ENCODE peak calls at places on chromosome 5, in ten cellular contexts. M, C, F, O, S, R, E, T, Y and B are unnamed samples.

GRCh38 chr5:17966636-17967402 is 332.6 kb downstream of the TAF11L14 start:
- DNase-seq in C (no peak), F (no peak), E (peak), R (no peak), T (no peak), O (no peak), M (no peak), S (no peak), Y (no peak), B (no peak)

GRCh38 chr5:10590226-10591047 is 26.6 kb downstream of the ANKRD33B start:
- DNase-seq in F (no peak), Y (no peak), M (no peak), T (no peak), C (no peak), O (no peak), E (peak), R (peak), S (no peak), B (no peak)

GRCh38 chr5:213803-214395 is 4.1 kb downstream of the CCDC127 start:
- DNase-seq in O (no peak), T (no peak), M (no peak), F (no peak), S (no peak), R (no peak), E (no peak), C (no peak), Y (no peak), B (no peak)

GRCh38 chr5:179164331-179165311 is 104.4 kb downstream of the ZNF354C start:
- DNase-seq in F (peak), M (no peak), C (no peak), E (no peak), O (no peak), Y (no peak), T (no peak), S (no peak), R (no peak), B (no peak)

GRCh38 chr5:79420248-79420647 is 93.7 kb downstream of the HOMER1 start:
- DNase-seq in Y (no peak), M (no peak), F (no peak), C (no peak), E (no peak), T (no peak), S (no peak), R (no peak), O (no peak), B (peak)

GRCh38 chr5:5421149-5421960 is 1.1 kb upstream of the ICE1 start:
- DNase-seq in C (no peak), S (no peak), E (no peak), R (peak), O (peak), M (peak), F (no peak), T (no peak), Y (peak), B (no peak)

GRCh38 chr5:173281910-173282309 is 46.3 kb downstream of the STC2 start:
- DNase-seq in E (peak), Y (no peak), C (no peak), S (no peak), T (no peak), R (no peak), M (no peak), F (no peak), O (no peak), B (no peak)

GRCh38 chr5:103428411-103428871 is 134.1 kb downstream of the NUDT12 start:
- DNase-seq in Y (no peak), T (no peak), S (no peak), C (peak), E (peak), F (no peak), R (no peak), M (no peak), O (no peak), B (peak)

GRCh38 chr5:73692166-73692640 is 66.2 kb downstream of the ARHGEF28 start:
- DNase-seq in F (no peak), O (no peak), S (no peak), E (no peak), M (no peak), Y (no peak), T (peak), C (peak), R (no peak), B (no peak)

GRCh38 chr5:179318193-179318955 is 26.9 kb downstream of the ADAMTS2 start:
- DNase-seq in F (peak), M (peak), Y (no peak), R (no peak), T (no peak), S (no peak), E (no peak), C (no peak), O (no peak), B (no peak)

GRCh38 chr5:95669540-95669939 is 13.3 kb downstream of the SPATA9 start:
- DNase-seq in M (no peak), R (no peak), Y (no peak), S (no peak), O (no peak), C (peak), F (peak), T (peak), E (no peak), B (no peak)

GRCh38 chr5:39760385-39761198 is 335.8 kb upstream of the DAB2 start:
- DNase-seq in E (no peak), C (peak), M (no peak), R (no peak), Y (no peak), F (no peak), T (peak), O (no peak), S (no peak), B (no peak)

GRCh38 chr5:41510176-41510831 is at the start of gene PLCXD3:
- DNase-seq in Y (no peak), O (no peak), F (peak), E (peak), M (peak), T (no peak), S (no peak), R (no peak), C (no peak), B (no peak)